ENCODE peak calls at places on chromosomes 5 and 9, in nine cellular contexts. O, N, Y, P, F, X, R, J and K are unnamed samples.

GRCh38 chr9:105088499-105088898 is 156.0 kb upstream of the SLC44A1 start:
- DNase-seq in O (no peak), N (no peak), Y (no peak), P (no peak), F (no peak), X (no peak), R (no peak), J (no peak), K (no peak)

GRCh38 chr9:76687861-76688374 is 76.3 kb upstream of the PCA3 start:
- DNase-seq in O (no peak), N (no peak), Y (no peak), P (no peak), F (no peak), X (no peak), R (peak; percentile 84), J (no peak), K (no peak)

GRCh38 chr5:169029661-169030274 is 271.2 kb downstream of the SLIT3 start:
- DNase-seq in O (no peak), N (no peak), Y (no peak), P (no peak), F (no peak), X (no peak), R (no peak), J (no peak), K (no peak)

GRCh38 chr9:114321759-114322158 is 1.1 kb upstream of the ORM1 start:
- DNase-seq in O (no peak), N (no peak), Y (no peak), P (no peak), F (no peak), X (no peak), R (no peak), J (no peak), K (no peak)

GRCh38 chr9:72858089-72858912 is 94.6 kb downstream of the ALDH1A1 start:
- DNase-seq in O (no peak), N (peak; percentile 23), Y (no peak), P (peak; percentile 24), F (peak; percentile 39), X (no peak), R (peak; percentile 34), J (no peak), K (no peak)

GRCh38 chr9:15423328-15423985 is 781 bp downstream of the SNAPC3 start:
- DNase-seq in O (no peak), N (no peak), Y (no peak), P (no peak), F (peak; percentile 15), X (no peak), R (peak; percentile 42), J (no peak), K (no peak)

GRCh38 chr9:21576331-21577189 is 94.4 kb upstream of the IFNE start:
- DNase-seq in O (no peak), N (peak; percentile 19), Y (no peak), P (peak; percentile 15), F (peak; percentile 87), X (no peak), R (peak; percentile 95), J (peak; percentile 8), K (no peak)

GRCh38 chr5:52356311-52356918 is 431.3 kb upstream of the ITGA1 start:
- DNase-seq in O (no peak), N (no peak), Y (no peak), P (no peak), F (peak; percentile 40), X (no peak), R (peak; percentile 7), J (no peak), K (no peak)

GRCh38 chr5:72499730-72500129 is 7.5 kb downstream of the ZNF366 start:
- DNase-seq in O (peak; percentile 49), N (no peak), Y (peak; percentile 30), P (peak; percentile 19), F (peak; percentile 13), X (no peak), R (no peak), J (no peak), K (no peak)

GRCh38 chr5:172350212-172351181 is 66.9 kb upstream of the UBTD2 start:
- DNase-seq in O (no peak), N (no peak), Y (no peak), P (no peak), F (no peak), X (peak; percentile 39), R (no peak), J (no peak), K (no peak)

GRCh38 chr5:167642779-167643517 is 648.5 kb upstream of the WWC1 start:
- DNase-seq in O (no peak), N (no peak), Y (no peak), P (no peak), F (no peak), X (no peak), R (peak; percentile 97), J (no peak), K (no peak)

GRCh38 chr9:12753931-12754330 is 20.9 kb upstream of the LURAP1L start:
- DNase-seq in O (no peak), N (no peak), Y (no peak), P (no peak), F (no peak), X (no peak), R (no peak), J (no peak), K (no peak)

GRCh38 chr5:135834639-135835529 is at the start of gene SLC25A48:
- DNase-seq in O (peak; percentile 51), N (no peak), Y (no peak), P (peak; percentile 58), F (peak; percentile 93), X (no peak), R (peak; percentile 42), J (no peak), K (no peak)
- TF ChIP-seq CTCF in O (no peak), N (no peak), Y (peak; percentile 18), P (peak; percentile 15), F (peak; percentile 68), X (peak; percentile 2), R (peak; percentile 71), J (no peak), K (no peak)

DNA sequence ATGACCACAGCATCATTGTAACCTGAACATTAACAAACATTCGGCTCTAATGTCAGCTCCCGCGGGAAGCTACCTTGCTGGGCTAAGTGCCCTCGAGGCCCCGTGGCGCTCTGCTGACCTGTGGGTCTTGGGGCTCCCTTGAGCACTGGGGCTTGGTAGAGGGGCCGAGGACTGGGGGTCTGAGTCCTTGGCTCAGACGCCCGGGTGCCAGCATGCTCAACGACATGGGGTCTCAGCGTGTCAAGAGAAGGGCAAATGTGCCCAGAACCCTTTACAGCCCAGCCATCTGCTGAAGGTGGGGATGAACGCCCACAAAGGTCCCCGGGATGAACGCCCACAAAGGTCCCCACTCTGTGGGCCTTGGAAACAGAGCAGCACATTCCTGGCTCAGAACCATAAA is 39.7 kb upstream of the SARDH start:
- DNase-seq in O (peak; percentile 7), N (no peak), Y (no peak), P (peak; percentile 9), F (no peak), X (peak; percentile 36), R (no peak), J (no peak), K (no peak)
- TF ChIP-seq CTCF in O (no peak), N (no peak), Y (no peak), P (no peak), F (no peak), X (no peak), R (no peak), J (no peak), K (no peak)

GRCh38 chr9:134742822-134743221 is 101.2 kb downstream of the COL5A1 start:
- DNase-seq in O (no peak), N (no peak), Y (no peak), P (no peak), F (no peak), X (no peak), R (no peak), J (no peak), K (no peak)
- TF ChIP-seq CTCF in O (no peak), N (no peak), Y (no peak), P (no peak), F (peak; percentile 38), X (no peak), R (no peak), J (no peak), K (no peak)

DNA sequence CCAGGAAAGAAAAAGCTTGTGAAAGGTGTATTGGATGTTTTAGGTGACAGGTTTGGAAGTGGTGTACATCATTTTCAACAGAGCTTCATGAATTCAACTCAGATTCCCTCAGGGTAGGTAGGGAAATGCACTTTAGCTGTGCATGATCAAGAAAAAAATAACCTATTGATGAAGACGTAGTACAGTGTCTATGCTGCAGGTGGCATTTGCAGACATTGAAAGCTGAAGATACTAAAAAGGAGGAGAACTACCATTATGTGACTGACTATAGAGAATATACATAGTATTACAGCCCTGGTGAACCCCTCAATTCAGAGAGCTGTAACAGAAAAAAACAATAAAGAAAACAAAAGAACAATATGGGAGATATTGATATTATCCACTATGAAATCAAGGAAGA is 2344.7 kb upstream of the ACO1 start:
- DNase-seq in O (no peak), N (no peak), Y (no peak), P (no peak), F (no peak), X (no peak), R (no peak), J (no peak), K (no peak)
- TF ChIP-seq CTCF in O (no peak), N (no peak), Y (no peak), P (no peak), F (peak; percentile 30), X (no peak), R (no peak), J (no peak), K (no peak)

DNA sequence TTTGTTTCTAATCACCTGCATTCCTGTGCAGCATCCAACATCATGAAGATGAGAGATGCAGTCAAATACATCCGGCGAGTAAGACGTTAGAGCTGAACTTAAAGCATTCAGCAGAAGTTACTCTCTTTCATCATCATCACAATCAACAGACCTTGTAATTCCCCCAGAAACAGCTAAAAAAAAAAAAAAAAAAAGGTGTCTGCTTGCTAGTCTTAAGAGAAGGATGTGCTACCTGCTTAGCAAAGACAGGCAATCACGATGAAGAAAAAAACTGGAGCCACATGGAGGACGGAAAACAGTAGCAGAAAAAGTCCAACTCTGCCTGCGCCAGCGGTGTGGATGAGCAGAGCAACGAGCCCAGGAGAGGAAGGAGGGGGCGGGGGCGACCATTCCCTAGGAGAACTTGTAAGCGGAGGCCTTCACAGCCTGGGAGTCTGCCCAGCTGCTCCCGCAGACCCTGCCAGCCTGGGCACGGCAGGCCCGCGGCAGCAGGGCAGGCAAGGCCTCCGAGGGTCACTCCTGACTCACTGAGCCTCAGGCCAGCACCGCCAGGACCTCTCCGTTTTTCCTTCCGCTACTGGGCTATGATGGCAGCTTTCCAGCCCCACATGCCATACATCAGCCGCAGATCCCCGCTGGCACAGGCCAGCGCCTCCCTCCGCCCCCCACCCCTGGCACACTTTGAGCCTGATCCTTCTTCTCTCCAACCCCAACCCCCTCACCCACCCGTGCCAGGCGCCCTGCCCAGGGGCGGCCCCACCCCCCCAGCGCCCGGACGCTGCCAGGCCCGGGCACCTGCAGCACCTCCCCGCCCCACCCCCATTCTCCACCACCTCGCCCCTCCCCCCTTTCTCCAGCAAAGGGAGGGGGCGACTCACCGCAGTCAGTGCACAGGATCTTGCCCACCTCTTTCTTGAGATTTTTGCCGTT is 1.3 kb downstream of the NRG2 start:
- DNase-seq in O (peak; percentile 57), N (peak; percentile 74), Y (peak; percentile 35), P (peak; percentile 72), F (peak; percentile 64), X (peak; percentile 55), R (peak; percentile 58), J (peak; percentile 2), K (no peak)
- TF ChIP-seq CTCF in O (no peak), N (no peak), Y (no peak), P (no peak), F (no peak), X (no peak), R (no peak), J (no peak), K (no peak)

GRCh38 chr9:87080512-87081225 is 133.4 kb upstream of the GAS1 start:
- DNase-seq in O (no peak), N (no peak), Y (no peak), P (no peak), F (no peak), X (no peak), R (peak; percentile 92), J (no peak), K (no peak)
- TF ChIP-seq CTCF in O (no peak), N (no peak), Y (no peak), P (peak; percentile 20), F (peak; percentile 18), X (no peak), R (peak; percentile 48), J (no peak), K (no peak)